ENCODE peak calls at places on chromosome 7, in four cellular contexts. Z is right lobe of liver, P is H1, K is cardiac muscle cell. V is an unnamed sample.

GRCh38 chr7:80542398-80542797 is 30.5 kb upstream of the GNAT3 start:
- DNase-seq in P (no peak), K (no peak), Z (no peak), V (no peak)

GRCh38 chr7:108193593-108194498 is 63.7 kb upstream of the LAMB4 start:
- DNase-seq in Z (no peak), P (no peak), K (no peak), V (no peak)

GRCh38 chr7:121676168-121676567 is 196.8 kb upstream of the PTPRZ1 start:
- DNase-seq in Z (no peak), K (no peak), P (no peak), V (no peak)

GRCh38 chr7:15284406-15284805 is 277.4 kb downstream of the AGMO start:
- DNase-seq in Z (no peak), K (no peak), P (no peak), V (no peak)

GRCh38 chr7:46871516-46871915 is 710.4 kb downstream of the TNS3 start:
- DNase-seq in Z (no peak), K (no peak), P (no peak), V (no peak)

GRCh38 chr7:78279035-78279434 is 480.5 kb downstream of the PHTF2 start:
- DNase-seq in Z (no peak), K (no peak), P (no peak), V (no peak)

GRCh38 chr7:139828446-139828845 is 618 bp upstream of the TBXAS1 start:
- DNase-seq in K (no peak), P (no peak), Z (no peak), V (no peak)

GRCh38 chr7:135326636-135327280 is 93.1 kb downstream of the STRA8 start:
- DNase-seq in P (no peak), K (no peak), Z (no peak), V (no peak)

GRCh38 chr7:12719978-12720377 is 32.5 kb downstream of the ARL4A start:
- DNase-seq in Z (no peak), K (no peak), P (no peak), V (no peak)

GRCh38 chr7:153381275-153382119 is 621.9 kb downstream of the ACTR3B start:
- DNase-seq in K (peak; percentile 37), Z (peak; percentile 47), P (peak; percentile 25), V (peak; percentile 40)

GRCh38 chr7:94177441-94177840 is 173.3 kb upstream of the BET1 start:
- DNase-seq in K (no peak), P (no peak), Z (no peak), V (no peak)

GRCh38 chr7:5610500-5611186 is 170.8 kb downstream of the RNF216 start:
- DNase-seq in K (no peak), Z (no peak), P (no peak), V (no peak)

GRCh38 chr7:72265505-72265904 is 146.6 kb downstream of the CALN1 start:
- DNase-seq in P (no peak), K (no peak), Z (no peak), V (no peak)

GRCh38 chr7:39697481-39697880 is 74.1 kb downstream of the RALA start:
- DNase-seq in P (no peak), Z (no peak), K (no peak), V (no peak)

GRCh38 chr7:39702133-39702532 is 78.8 kb downstream of the RALA start:
- DNase-seq in P (no peak), Z (no peak), K (no peak), V (no peak)

GRCh38 chr7:39700932-39701331 is 77.6 kb downstream of the RALA start:
- DNase-seq in P (no peak), K (no peak), Z (no peak), V (no peak)

GRCh38 chr7:39700165-39700564 is 76.8 kb downstream of the RALA start:
- DNase-seq in K (no peak), Z (no peak), P (no peak), V (no peak)

DNA sequence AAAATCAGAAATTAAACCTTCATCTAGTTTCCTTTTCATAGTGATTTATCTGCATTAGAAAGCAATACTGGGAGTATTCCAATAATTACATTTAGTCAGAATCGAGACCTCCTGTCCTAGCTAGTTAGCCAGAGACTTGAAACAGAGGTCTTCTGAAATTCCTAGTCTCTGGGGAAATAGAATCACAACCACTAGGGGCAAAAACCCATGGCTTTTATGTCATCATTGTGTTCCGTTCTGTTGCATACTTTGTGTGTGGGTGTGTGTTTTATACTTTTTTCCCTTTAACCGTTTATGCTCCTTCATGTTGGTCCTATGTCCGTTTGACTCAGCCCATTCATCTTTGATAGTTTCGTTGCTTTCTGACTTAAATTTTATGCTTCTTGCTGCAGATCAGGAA is 79.8 kb downstream of the RALA start:
- DNase-seq in Z (no peak), K (no peak), P (no peak), V (no peak)
- TF ChIP-seq CTCF in Z (no peak), K (peak; percentile 4), P (peak; percentile 25), V (no peak)

GRCh38 chr7:30795161-30795943 is 24.1 kb downstream of the MINDY4 start:
- DNase-seq in Z (no peak), P (no peak), K (no peak), V (no peak)
- TF ChIP-seq CTCF in Z (no peak), P (no peak), K (no peak), V (no peak)

GRCh38 chr7:138768251-138768650 is 29.5 kb upstream of the TMEM213 start:
- DNase-seq in Z (no peak), K (no peak), P (no peak), V (no peak)

GRCh38 chr7:138773176-138773575 is 24.6 kb upstream of the TMEM213 start:
- DNase-seq in K (no peak), P (no peak), Z (no peak), V (no peak)

GRCh38 chr7:138770904-138771303 is 26.9 kb upstream of the TMEM213 start:
- DNase-seq in Z (no peak), P (no peak), K (no peak), V (no peak)

GRCh38 chr7:138776156-138776833 is 21.5 kb upstream of the TMEM213 start:
- DNase-seq in K (no peak), P (no peak), Z (no peak), V (no peak)

DNA sequence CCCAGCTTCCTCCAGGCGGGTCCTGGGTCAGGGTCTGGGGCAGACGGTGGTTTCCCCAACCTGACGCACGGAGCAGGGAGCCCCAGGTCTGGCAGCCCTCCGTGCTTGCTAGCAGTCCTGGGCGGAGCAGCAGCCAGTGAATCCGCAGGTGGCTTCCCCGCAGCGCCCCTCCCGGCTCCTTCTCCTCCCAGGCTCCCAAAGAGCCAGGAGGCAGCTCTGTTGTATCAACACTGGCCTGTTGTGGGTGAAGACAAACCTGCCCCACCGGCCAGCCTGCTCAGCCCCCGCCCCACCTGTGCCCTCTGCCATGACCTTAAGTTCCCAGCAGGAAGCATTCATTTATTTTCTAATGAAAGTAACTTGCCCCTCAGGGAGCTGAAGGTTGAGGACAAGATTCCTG is 24.0 kb upstream of the TMEM213 start:
- DNase-seq in K (no peak), P (peak; percentile 75), Z (no peak), V (no peak)
- TF ChIP-seq CTCF in K (no peak), P (no peak), Z (no peak), V (no peak)

GRCh38 chr7:100545636-100546128 is 6.7 kb downstream of the AGFG2 start:
- DNase-seq in Z (peak; percentile 60), K (peak; percentile 55), P (no peak), V (peak; percentile 57)
- TF ChIP-seq CTCF in Z (no peak), K (peak; percentile 24), P (no peak), V (no peak)

GRCh38 chr7:157037028-157037427 is 26.6 kb upstream of the MNX1 start:
- DNase-seq in K (no peak), P (no peak), Z (peak; percentile 5), V (no peak)
- TF ChIP-seq CTCF in K (no peak), P (no peak), Z (no peak), V (no peak)